ENCODE peak calls at places on chromosome 11, in ten cellular contexts. One of them, this sample, is unnamed. For H3K9me3, the result is how much of the 10 kb centered on the place peaks cover.

GRCh38 chr11:103528596-103528995 is 419.4 kb downstream of the DYNC2H1 start:
- DNase-seq in psoas muscle: no peak
- DNase-seq in tibial nerve: no peak
- DNase-seq in upper lobe of right lung: no peak
- DNase-seq in GM23248: peak
- DNase-seq in breast epithelium: no peak
- DNase-seq in CD8-positive, alpha-beta memory T cell: no peak
- DNase-seq in fibroblast of lung: peak
- DNase-seq in adrenal gland: no peak
- DNase-seq in IMR-90: no peak
- DNase-seq in this sample: no peak

GRCh38 chr11:86396403-86396802 is 21.7 kb downstream of the CCDC81 start:
- DNase-seq in tibial nerve: no peak
- DNase-seq in upper lobe of right lung: no peak
- DNase-seq in CD8-positive, alpha-beta memory T cell: no peak
- DNase-seq in IMR-90: peak
- DNase-seq in adrenal gland: no peak
- DNase-seq in breast epithelium: no peak
- DNase-seq in psoas muscle: no peak
- DNase-seq in fibroblast of lung: peak
- DNase-seq in GM23248: peak
- DNase-seq in this sample: no peak

GRCh38 chr11:23494981-23495380 is 634.7 kb upstream of the CCDC179 start:
- DNase-seq in tibial nerve: no peak
- DNase-seq in IMR-90: no peak
- DNase-seq in GM23248: no peak
- DNase-seq in psoas muscle: no peak
- DNase-seq in adrenal gland: no peak
- DNase-seq in CD8-positive, alpha-beta memory T cell: no peak
- DNase-seq in fibroblast of lung: no peak
- DNase-seq in upper lobe of right lung: no peak
- DNase-seq in breast epithelium: no peak
- DNase-seq in this sample: no peak

GRCh38 chr11:12868315-12869073 is 140.6 kb upstream of the RASSF10 start:
- DNase-seq in IMR-90: peak
- DNase-seq in fibroblast of lung: peak
- DNase-seq in tibial nerve: no peak
- DNase-seq in breast epithelium: no peak
- DNase-seq in upper lobe of right lung: no peak
- DNase-seq in adrenal gland: no peak
- DNase-seq in CD8-positive, alpha-beta memory T cell: no peak
- DNase-seq in psoas muscle: no peak
- DNase-seq in GM23248: peak
- DNase-seq in this sample: no peak

GRCh38 chr11:30586251-30587144 is at the start of gene MPPED2:
- DNase-seq in adrenal gland: peak
- DNase-seq in fibroblast of lung: no peak
- DNase-seq in tibial nerve: no peak
- DNase-seq in GM23248: peak
- DNase-seq in upper lobe of right lung: peak
- DNase-seq in CD8-positive, alpha-beta memory T cell: peak
- DNase-seq in IMR-90: no peak
- DNase-seq in psoas muscle: peak
- DNase-seq in breast epithelium: peak
- DNase-seq in this sample: no peak

GRCh38 chr11:62569611-62570010 is 4.1 kb downstream of the EEF1G start:
- DNase-seq in upper lobe of right lung: no peak
- DNase-seq in IMR-90: no peak
- DNase-seq in breast epithelium: no peak
- DNase-seq in adrenal gland: no peak
- DNase-seq in tibial nerve: no peak
- DNase-seq in CD8-positive, alpha-beta memory T cell: no peak
- DNase-seq in GM23248: no peak
- DNase-seq in fibroblast of lung: no peak
- DNase-seq in psoas muscle: no peak
- DNase-seq in this sample: no peak

GRCh38 chr11:108985611-108986279 is 320.9 kb downstream of the DDX10 start:
- DNase-seq in fibroblast of lung: peak
- DNase-seq in upper lobe of right lung: no peak
- DNase-seq in IMR-90: peak
- DNase-seq in adrenal gland: no peak
- DNase-seq in tibial nerve: no peak
- DNase-seq in CD8-positive, alpha-beta memory T cell: no peak
- DNase-seq in psoas muscle: no peak
- DNase-seq in GM23248: peak
- DNase-seq in breast epithelium: no peak
- DNase-seq in this sample: no peak

GRCh38 chr11:132992838-132993680 is 539.2 kb downstream of the OPCML start:
- DNase-seq in adrenal gland: no peak
- DNase-seq in tibial nerve: no peak
- DNase-seq in breast epithelium: no peak
- DNase-seq in CD8-positive, alpha-beta memory T cell: no peak
- DNase-seq in GM23248: peak
- DNase-seq in upper lobe of right lung: no peak
- DNase-seq in psoas muscle: no peak
- DNase-seq in fibroblast of lung: peak
- DNase-seq in IMR-90: peak
- DNase-seq in this sample: no peak

GRCh38 chr11:45155058-45155551 is 8.7 kb downstream of the PRDM11 start:
- DNase-seq in IMR-90: peak
- DNase-seq in adrenal gland: no peak
- DNase-seq in tibial nerve: no peak
- DNase-seq in upper lobe of right lung: no peak
- DNase-seq in breast epithelium: no peak
- DNase-seq in fibroblast of lung: no peak
- DNase-seq in GM23248: peak
- DNase-seq in psoas muscle: no peak
- DNase-seq in CD8-positive, alpha-beta memory T cell: no peak
- DNase-seq in this sample: no peak

GRCh38 chr11:60910711-60911366 is 3.1 kb upstream of the TMEM109 start:
- DNase-seq in psoas muscle: no peak
- DNase-seq in GM23248: no peak
- DNase-seq in adrenal gland: no peak
- DNase-seq in tibial nerve: no peak
- DNase-seq in CD8-positive, alpha-beta memory T cell: no peak
- DNase-seq in breast epithelium: no peak
- DNase-seq in upper lobe of right lung: no peak
- DNase-seq in IMR-90: no peak
- DNase-seq in fibroblast of lung: no peak
- DNase-seq in this sample: no peak

GRCh38 chr11:55658031-55658573 is 3.9 kb upstream of the OR4C6 start:
- DNase-seq in tibial nerve: no peak
- DNase-seq in CD8-positive, alpha-beta memory T cell: no peak
- DNase-seq in adrenal gland: no peak
- DNase-seq in fibroblast of lung: no peak
- DNase-seq in breast epithelium: no peak
- DNase-seq in psoas muscle: no peak
- DNase-seq in GM23248: no peak
- DNase-seq in upper lobe of right lung: no peak
- DNase-seq in IMR-90: no peak
- DNase-seq in this sample: no peak

GRCh38 chr11:55658608-55659007 is 3.4 kb upstream of the OR4C6 start:
- DNase-seq in GM23248: no peak
- DNase-seq in tibial nerve: no peak
- DNase-seq in fibroblast of lung: no peak
- DNase-seq in IMR-90: no peak
- DNase-seq in adrenal gland: no peak
- DNase-seq in CD8-positive, alpha-beta memory T cell: no peak
- DNase-seq in psoas muscle: no peak
- DNase-seq in upper lobe of right lung: no peak
- DNase-seq in breast epithelium: no peak
- DNase-seq in this sample: no peak

GRCh38 chr11:55661901-55662300 is at the start of gene OR4C6:
- DNase-seq in fibroblast of lung: no peak
- DNase-seq in upper lobe of right lung: no peak
- DNase-seq in CD8-positive, alpha-beta memory T cell: no peak
- DNase-seq in psoas muscle: no peak
- DNase-seq in breast epithelium: no peak
- DNase-seq in IMR-90: no peak
- DNase-seq in tibial nerve: no peak
- DNase-seq in GM23248: no peak
- DNase-seq in adrenal gland: no peak
- DNase-seq in this sample: no peak
- H3K9me3 ChIP-seq in fibroblast of lung: under half
- H3K9me3 ChIP-seq in upper lobe of right lung: under half
- H3K9me3 ChIP-seq in CD8-positive, alpha-beta memory T cell: under half
- H3K9me3 ChIP-seq in psoas muscle: under half
- H3K9me3 ChIP-seq in breast epithelium: under half
- H3K9me3 ChIP-seq in IMR-90: under half
- H3K9me3 ChIP-seq in tibial nerve: under half
- H3K9me3 ChIP-seq in GM23248: under half
- H3K9me3 ChIP-seq in adrenal gland: under half
- H3K9me3 ChIP-seq in this sample: under half

GRCh38 chr11:114956565-114956964 is 278.2 kb downstream of the NXPE2 start:
- DNase-seq in CD8-positive, alpha-beta memory T cell: no peak
- DNase-seq in adrenal gland: no peak
- DNase-seq in fibroblast of lung: no peak
- DNase-seq in GM23248: no peak
- DNase-seq in upper lobe of right lung: no peak
- DNase-seq in psoas muscle: no peak
- DNase-seq in IMR-90: no peak
- DNase-seq in breast epithelium: no peak
- DNase-seq in tibial nerve: no peak
- DNase-seq in this sample: no peak

GRCh38 chr11:114964676-114965214 is 286.4 kb downstream of the NXPE2 start:
- DNase-seq in fibroblast of lung: no peak
- DNase-seq in CD8-positive, alpha-beta memory T cell: no peak
- DNase-seq in tibial nerve: no peak
- DNase-seq in adrenal gland: no peak
- DNase-seq in breast epithelium: no peak
- DNase-seq in IMR-90: no peak
- DNase-seq in upper lobe of right lung: no peak
- DNase-seq in GM23248: no peak
- DNase-seq in psoas muscle: no peak
- DNase-seq in this sample: no peak

DNA sequence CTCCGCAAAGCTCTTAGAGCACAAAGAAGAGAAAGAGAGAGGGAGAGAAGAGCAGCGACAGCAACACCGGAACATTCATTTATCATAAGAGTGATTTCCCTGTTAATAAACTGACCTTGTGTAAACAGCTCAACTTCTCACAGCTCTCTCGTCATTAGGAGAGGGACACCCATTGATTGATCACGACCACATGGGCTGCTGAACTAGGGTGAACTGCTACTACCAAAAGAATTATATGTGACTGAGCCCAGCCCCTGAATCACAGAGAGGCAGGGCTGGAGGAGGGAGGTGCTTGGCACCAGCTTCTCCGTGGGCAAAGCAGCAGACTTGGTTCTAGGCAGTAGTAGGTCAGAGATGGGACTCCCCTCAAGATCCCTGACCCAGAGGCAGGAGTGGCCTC is 281.8 kb downstream of the NXPE2 start:
- DNase-seq in GM23248: no peak
- DNase-seq in adrenal gland: no peak
- DNase-seq in psoas muscle: no peak
- DNase-seq in IMR-90: no peak
- DNase-seq in fibroblast of lung: no peak
- DNase-seq in breast epithelium: no peak
- DNase-seq in upper lobe of right lung: no peak
- DNase-seq in CD8-positive, alpha-beta memory T cell: no peak
- DNase-seq in tibial nerve: no peak
- DNase-seq in this sample: no peak
- H3K9me3 ChIP-seq in GM23248: under half
- H3K9me3 ChIP-seq in adrenal gland: under half
- H3K9me3 ChIP-seq in psoas muscle: under half
- H3K9me3 ChIP-seq in IMR-90: under half
- H3K9me3 ChIP-seq in fibroblast of lung: under half
- H3K9me3 ChIP-seq in breast epithelium: under half
- H3K9me3 ChIP-seq in upper lobe of right lung: under half
- H3K9me3 ChIP-seq in CD8-positive, alpha-beta memory T cell: under half
- H3K9me3 ChIP-seq in tibial nerve: under half
- H3K9me3 ChIP-seq in this sample: under half

DNA sequence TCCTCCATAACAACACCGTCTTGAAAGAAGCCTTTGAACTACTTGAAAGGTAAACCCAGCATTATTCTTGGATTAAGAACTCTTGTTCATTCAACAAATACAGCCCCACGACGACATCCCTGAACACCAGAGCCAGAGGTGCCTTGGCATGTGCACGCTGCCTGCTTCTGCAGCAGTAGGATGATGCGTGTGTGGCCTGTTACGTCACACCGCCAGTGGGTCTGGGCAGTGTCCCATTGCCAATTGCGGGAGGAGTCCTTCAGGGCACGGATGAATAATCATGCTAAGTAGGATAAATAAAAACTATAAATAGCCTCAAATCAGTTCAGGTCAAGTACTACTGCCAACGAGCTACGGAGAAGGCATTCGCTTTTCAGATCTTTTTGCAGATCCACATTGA is 380.5 kb downstream of the SHANK2 start:
- DNase-seq in adrenal gland: peak
- DNase-seq in CD8-positive, alpha-beta memory T cell: no peak
- DNase-seq in tibial nerve: no peak
- DNase-seq in fibroblast of lung: no peak
- DNase-seq in upper lobe of right lung: no peak
- DNase-seq in breast epithelium: no peak
- DNase-seq in GM23248: peak
- DNase-seq in IMR-90: peak
- DNase-seq in psoas muscle: no peak
- DNase-seq in this sample: peak
- H3K9me3 ChIP-seq in adrenal gland: under half
- H3K9me3 ChIP-seq in CD8-positive, alpha-beta memory T cell: under half
- H3K9me3 ChIP-seq in tibial nerve: under half
- H3K9me3 ChIP-seq in fibroblast of lung: under half
- H3K9me3 ChIP-seq in upper lobe of right lung: under half
- H3K9me3 ChIP-seq in breast epithelium: under half
- H3K9me3 ChIP-seq in GM23248: under half
- H3K9me3 ChIP-seq in IMR-90: under half
- H3K9me3 ChIP-seq in psoas muscle: under half
- H3K9me3 ChIP-seq in this sample: half or more

DNA sequence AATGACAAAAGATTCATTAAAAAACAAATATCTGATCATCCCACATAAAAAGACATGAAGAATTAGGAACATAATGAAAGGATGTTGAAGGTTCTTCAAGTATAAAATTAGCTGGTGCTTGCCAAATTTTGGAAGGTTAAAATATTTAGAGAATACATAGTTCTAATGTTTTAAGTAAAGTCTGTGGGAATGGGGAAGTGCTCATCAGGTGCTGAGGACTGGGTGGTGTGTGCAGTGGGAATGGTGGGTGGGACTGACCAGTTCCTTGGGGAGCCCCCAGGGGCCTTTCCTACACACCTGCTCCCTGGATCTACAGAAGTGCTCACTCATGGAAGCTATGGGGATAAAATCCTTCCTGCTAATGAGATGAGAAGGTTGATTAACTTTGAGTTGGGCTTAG is 11.8 kb downstream of the LDLRAD3 start:
- DNase-seq in IMR-90: no peak
- DNase-seq in tibial nerve: no peak
- DNase-seq in psoas muscle: no peak
- DNase-seq in GM23248: no peak
- DNase-seq in breast epithelium: no peak
- DNase-seq in CD8-positive, alpha-beta memory T cell: no peak
- DNase-seq in adrenal gland: no peak
- DNase-seq in upper lobe of right lung: no peak
- DNase-seq in fibroblast of lung: no peak
- DNase-seq in this sample: no peak
- H3K9me3 ChIP-seq in IMR-90: under half
- H3K9me3 ChIP-seq in tibial nerve: under half
- H3K9me3 ChIP-seq in psoas muscle: under half
- H3K9me3 ChIP-seq in GM23248: under half
- H3K9me3 ChIP-seq in breast epithelium: under half
- H3K9me3 ChIP-seq in CD8-positive, alpha-beta memory T cell: under half
- H3K9me3 ChIP-seq in adrenal gland: under half
- H3K9me3 ChIP-seq in upper lobe of right lung: under half
- H3K9me3 ChIP-seq in fibroblast of lung: under half
- H3K9me3 ChIP-seq in this sample: under half

GRCh38 chr11:71199226-71199815 is 53.1 kb downstream of the SHANK2 start:
- DNase-seq in CD8-positive, alpha-beta memory T cell: no peak
- DNase-seq in IMR-90: no peak
- DNase-seq in GM23248: no peak
- DNase-seq in fibroblast of lung: no peak
- DNase-seq in tibial nerve: no peak
- DNase-seq in adrenal gland: no peak
- DNase-seq in breast epithelium: no peak
- DNase-seq in psoas muscle: no peak
- DNase-seq in upper lobe of right lung: no peak
- DNase-seq in this sample: no peak
- H3K9me3 ChIP-seq in CD8-positive, alpha-beta memory T cell: under half
- H3K9me3 ChIP-seq in IMR-90: under half
- H3K9me3 ChIP-seq in GM23248: under half
- H3K9me3 ChIP-seq in fibroblast of lung: under half
- H3K9me3 ChIP-seq in tibial nerve: under half
- H3K9me3 ChIP-seq in adrenal gland: under half
- H3K9me3 ChIP-seq in breast epithelium: under half
- H3K9me3 ChIP-seq in psoas muscle: under half
- H3K9me3 ChIP-seq in upper lobe of right lung: under half
- H3K9me3 ChIP-seq in this sample: under half